ENCODE peak calls at places on chromosomes 4 and X, in eight cellular contexts. P, M, V, Y, H, K, O and Z are unnamed samples.

GRCh38 chr4:177228599-177228998 is 81.1 kb upstream of the NEIL3 start:
- DNase-seq in H (no peak), P (no peak), K (no peak), V (no peak), O (no peak), M (no peak), Y (no peak), Z (no peak)

GRCh38 chr4:137226900-137227299 is 305.4 kb downstream of the PCDH18 start:
- DNase-seq in H (peak), Y (no peak), K (no peak), M (no peak), O (no peak), P (peak), V (no peak), Z (no peak)

GRCh38 chr4:7960017-7960789 is 20.5 kb upstream of the AFAP1 start:
- DNase-seq in H (no peak), P (no peak), K (peak), V (no peak), O (no peak), M (no peak), Y (no peak), Z (no peak)

GRCh38 chr4:182207806-182208483 is 35.3 kb upstream of the TENM3 start:
- DNase-seq in Y (no peak), V (no peak), H (no peak), M (no peak), P (peak), K (no peak), O (no peak), Z (no peak)

GRCh38 chrX:65406532-65406931 is 128.1 kb downstream of the LAS1L start:
- DNase-seq in O (no peak), H (peak), P (no peak), K (no peak), Y (no peak), V (peak), M (no peak), Z (no peak)

GRCh38 chr4:170386511-170386910 is 296.8 kb upstream of the AADAT start:
- DNase-seq in M (no peak), O (no peak), P (no peak), K (no peak), H (no peak), V (no peak), Y (no peak), Z (no peak)

GRCh38 chr4:102036619-102037376 is 246.3 kb downstream of the BANK1 start:
- DNase-seq in H (peak), Y (no peak), M (no peak), V (no peak), K (no peak), P (peak), O (no peak), Z (no peak)

GRCh38 chrX:136896121-136896914 is 15.8 kb upstream of the RBMX start:
- DNase-seq in V (no peak), M (no peak), Y (no peak), P (peak), O (no peak), H (no peak), K (no peak), Z (no peak)

GRCh38 chrX:71315917-71316316 is 14.4 kb downstream of the ITGB1BP2 start:
- DNase-seq in O (no peak), H (no peak), P (peak), K (no peak), V (no peak), M (no peak), Y (no peak), Z (no peak)

GRCh38 chrX:149493567-149494562 is 11.2 kb downstream of the IDS start:
- DNase-seq in V (no peak), K (no peak), O (no peak), P (no peak), H (no peak), Y (peak), M (no peak), Z (no peak)

GRCh38 chr4:173436149-173436579 is 37.2 kb upstream of the SCRG1 start:
- DNase-seq in P (peak), V (no peak), H (peak), M (no peak), O (no peak), Y (no peak), K (no peak), Z (no peak)

DNA sequence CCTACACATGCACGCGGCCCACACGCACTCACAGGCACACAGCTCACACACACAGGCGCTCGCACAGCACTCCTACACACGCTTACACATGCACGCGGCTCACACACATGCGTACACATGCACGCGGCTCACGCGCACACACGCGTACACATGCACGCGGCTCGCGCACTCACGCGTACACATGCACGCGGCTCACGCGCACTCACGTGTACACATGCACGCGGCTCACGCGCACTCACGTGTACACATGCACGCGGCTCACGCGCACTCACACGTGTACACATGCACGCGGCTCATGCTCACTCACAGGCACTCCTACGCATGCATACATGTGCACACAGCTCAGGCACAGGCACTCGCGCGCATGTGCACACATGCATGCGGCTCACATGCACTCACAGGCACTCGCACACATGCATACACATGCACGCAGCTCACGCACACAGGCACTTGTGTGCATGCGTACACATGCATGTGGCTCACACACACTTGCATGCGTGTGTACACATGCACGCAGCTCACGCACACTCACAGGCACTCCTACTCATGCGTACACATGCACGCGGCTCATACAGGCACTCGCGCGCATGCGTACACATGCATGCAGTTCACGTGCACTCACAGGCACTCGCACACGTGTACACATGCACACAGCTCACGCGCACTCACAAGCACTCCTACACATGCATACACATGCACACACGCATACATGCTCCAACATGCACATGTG is 44.9 kb downstream of the GAK start:
- DNase-seq in K (no peak), Y (no peak), P (no peak), O (no peak), V (no peak), M (no peak), H (no peak), Z (no peak)
- H3K4me3 ChIP-seq in K (no peak), Y (no peak), P (no peak), O (no peak), V (no peak), M (no peak), H (no peak), Z (no peak)

GRCh38 chr4:76974150-76974549 is 24.6 kb downstream of the SEPTIN11 start:
- DNase-seq in Y (no peak), V (no peak), P (no peak), O (no peak), M (no peak), K (no peak), H (no peak), Z (no peak)

GRCh38 chr4:76966024-76966579 is 16.6 kb downstream of the SEPTIN11 start:
- DNase-seq in V (no peak), P (no peak), K (no peak), Y (no peak), M (no peak), H (peak), O (no peak), Z (no peak)

GRCh38 chr4:76968937-76969336 is 19.4 kb downstream of the SEPTIN11 start:
- DNase-seq in M (no peak), K (no peak), Y (no peak), H (no peak), P (no peak), V (no peak), O (no peak), Z (no peak)

GRCh38 chr4:76969493-76969892 is 19.9 kb downstream of the SEPTIN11 start:
- DNase-seq in H (no peak), P (no peak), V (no peak), K (no peak), Y (no peak), M (no peak), O (no peak), Z (no peak)

DNA sequence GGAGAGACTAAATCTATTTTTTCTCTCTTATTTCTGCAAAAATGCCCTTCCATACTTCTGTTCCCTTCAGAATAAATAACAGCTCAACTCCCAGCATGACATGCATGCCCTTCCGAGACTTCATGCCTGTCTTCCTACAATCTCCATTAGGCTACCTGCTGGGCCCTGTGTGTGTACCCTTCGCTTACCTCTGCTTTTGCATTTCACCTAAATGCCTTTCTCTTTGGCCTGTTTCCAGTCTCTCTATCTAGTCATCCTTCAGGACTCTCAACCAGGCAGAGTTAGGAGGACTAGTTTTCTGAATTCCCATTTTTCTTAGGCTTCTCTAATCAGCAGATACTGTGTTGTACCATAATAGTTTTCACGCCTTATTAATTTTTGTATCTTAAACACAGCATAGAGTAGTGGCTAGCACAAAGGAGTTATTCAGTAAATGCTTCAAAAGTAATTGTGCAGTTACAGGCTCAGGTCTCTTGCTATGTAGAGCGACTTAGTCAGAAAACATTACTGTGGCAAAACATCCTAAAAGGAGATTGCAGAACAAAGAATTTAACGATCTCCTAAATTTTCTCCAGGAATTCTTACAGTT is 20.5 kb downstream of the SEPTIN11 start:
- DNase-seq in M (no peak), K (no peak), Y (peak), H (no peak), V (no peak), O (no peak), P (no peak), Z (no peak)
- TF ChIP-seq CTCF in M (no peak), K (no peak), Y (no peak), H (no peak), V (no peak), O (no peak), P (no peak), Z (no peak)

DNA sequence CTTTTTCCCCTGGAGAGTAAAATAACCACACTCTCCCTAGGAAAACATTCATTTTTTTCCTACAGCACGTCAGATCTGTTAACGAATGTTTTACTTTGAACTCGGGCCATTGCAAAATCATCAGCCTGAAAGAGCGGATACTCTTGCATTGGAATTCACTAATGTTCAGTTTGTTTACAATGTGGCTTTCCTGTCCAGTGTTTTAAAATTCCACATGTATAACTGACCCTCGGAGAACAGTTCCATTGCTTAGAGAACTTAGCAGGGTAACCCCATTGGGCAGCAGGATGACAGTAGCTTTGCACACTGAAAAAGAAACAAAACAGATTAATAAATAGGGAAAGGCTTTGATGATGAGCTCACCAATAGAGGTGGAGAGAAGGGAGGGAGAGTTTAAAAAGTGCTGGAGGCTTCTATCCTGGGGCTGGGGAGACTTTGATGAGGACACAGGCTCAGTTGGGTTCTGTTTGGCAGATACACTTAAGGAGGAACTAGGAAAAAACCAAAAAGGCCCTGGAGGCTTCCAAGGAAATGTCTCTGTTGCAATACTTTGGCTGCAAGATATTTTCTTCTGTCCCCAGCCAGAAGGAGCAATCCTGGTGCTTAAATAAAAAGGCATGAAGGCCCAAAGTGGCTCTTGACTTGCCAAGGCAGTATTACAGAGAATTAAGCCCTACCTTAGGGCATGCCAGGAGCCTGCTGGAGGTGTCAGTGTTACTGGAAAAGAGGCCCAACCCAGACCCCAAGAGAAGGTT is 143.1 kb downstream of the ARSF start:
- DNase-seq in P (peak), H (no peak), V (no peak), K (peak), O (no peak), M (peak), Y (no peak), Z (peak)
- H3K4me3 ChIP-seq in P (no peak), H (no peak), V (no peak), K (no peak), O (no peak), M (no peak), Y (no peak), Z (no peak)

GRCh38 chr4:72340803-72341431 is 228.1 kb downstream of the ADAMTS3 start:
- DNase-seq in M (no peak), V (no peak), Y (no peak), P (no peak), O (no peak), H (no peak), K (no peak), Z (no peak)
- TF ChIP-seq CTCF in M (no peak), V (no peak), Y (peak), P (no peak), O (no peak), H (no peak), K (no peak), Z (no peak)

DNA sequence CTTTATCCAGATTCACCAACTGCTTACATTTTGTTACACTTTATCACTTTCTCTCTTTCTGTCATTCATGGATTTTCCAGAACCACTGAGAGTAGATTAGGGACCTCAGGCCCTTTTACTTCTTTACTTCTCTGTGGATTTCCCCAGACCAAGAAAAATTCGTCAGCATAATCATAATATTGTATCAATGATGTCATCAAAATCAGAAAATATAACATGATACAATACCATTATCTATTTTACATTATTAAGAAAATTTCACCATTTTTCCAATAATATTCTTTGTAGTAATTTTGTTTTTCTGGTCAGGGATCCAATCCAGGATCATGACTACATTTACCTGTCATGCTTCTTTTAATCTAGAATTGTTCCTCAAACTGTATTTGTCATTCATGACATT is 494.2 kb downstream of the IQCM start:
- DNase-seq in M (no peak), V (no peak), Y (no peak), K (no peak), P (no peak), H (no peak), O (no peak), Z (no peak)
- H3K4me3 ChIP-seq in M (no peak), V (no peak), Y (peak), K (no peak), P (no peak), H (no peak), O (no peak), Z (no peak)

GRCh38 chr4:2047781-2048581 is 11.1 kb upstream of the NAT8L start:
- DNase-seq in O (no peak), K (no peak), M (no peak), H (no peak), P (no peak), Y (peak), V (peak), Z (no peak)

GRCh38 chr4:2051086-2051485 is 8.0 kb upstream of the NAT8L start:
- DNase-seq in O (no peak), V (peak), M (no peak), H (no peak), P (no peak), K (no peak), Y (peak), Z (no peak)

GRCh38 chr4:2048831-2049230 is 10.3 kb upstream of the NAT8L start:
- DNase-seq in M (no peak), V (no peak), O (no peak), Y (no peak), P (no peak), K (no peak), H (no peak), Z (no peak)

GRCh38 chr4:2049381-2049780 is 9.7 kb upstream of the NAT8L start:
- DNase-seq in M (no peak), H (no peak), K (no peak), Y (no peak), V (peak), P (no peak), O (no peak), Z (no peak)

DNA sequence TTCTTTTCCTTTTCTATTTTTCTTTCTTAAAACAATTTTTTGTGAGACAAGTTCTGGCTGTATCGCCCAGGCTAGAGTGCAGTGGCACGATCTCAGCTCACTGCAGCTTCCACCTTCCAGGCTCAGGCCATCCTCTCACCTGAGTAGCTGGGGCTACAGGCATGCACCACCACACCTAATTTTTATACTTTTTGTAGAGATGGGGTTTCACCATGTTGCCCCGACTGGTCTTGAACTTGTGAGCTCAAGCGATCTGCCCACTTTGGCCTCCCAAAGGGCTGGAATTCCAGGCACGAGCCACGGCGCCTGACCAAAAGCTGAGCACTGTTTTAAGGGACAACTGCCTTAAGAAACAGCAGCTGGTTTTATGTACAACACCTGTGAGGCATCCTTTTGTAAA is 9.3 kb upstream of the NAT8L start:
- DNase-seq in V (no peak), H (no peak), M (no peak), P (no peak), Y (peak), O (no peak), K (no peak), Z (peak)
- TF ChIP-seq CTCF in V (no peak), H (no peak), M (no peak), P (no peak), Y (no peak), O (no peak), K (no peak), Z (no peak)

GRCh38 chrX:104135677-104136076 is 21.1 kb downstream of the SLC25A53 start:
- DNase-seq in V (no peak), Y (no peak), O (no peak), M (no peak), H (no peak), P (no peak), K (no peak), Z (no peak)
- H3K4me3 ChIP-seq in V (no peak), Y (no peak), O (no peak), M (no peak), H (no peak), P (no peak), K (no peak), Z (no peak)

GRCh38 chr4:14596437-14596836 is 405.8 kb upstream of the CPEB2 start:
- DNase-seq in K (no peak), P (no peak), O (no peak), H (no peak), V (no peak), M (no peak), Y (no peak), Z (no peak)

GRCh38 chr4:14592950-14593349 is 409.3 kb upstream of the CPEB2 start:
- DNase-seq in V (no peak), K (no peak), M (no peak), Y (no peak), O (no peak), H (no peak), P (no peak), Z (no peak)

DNA sequence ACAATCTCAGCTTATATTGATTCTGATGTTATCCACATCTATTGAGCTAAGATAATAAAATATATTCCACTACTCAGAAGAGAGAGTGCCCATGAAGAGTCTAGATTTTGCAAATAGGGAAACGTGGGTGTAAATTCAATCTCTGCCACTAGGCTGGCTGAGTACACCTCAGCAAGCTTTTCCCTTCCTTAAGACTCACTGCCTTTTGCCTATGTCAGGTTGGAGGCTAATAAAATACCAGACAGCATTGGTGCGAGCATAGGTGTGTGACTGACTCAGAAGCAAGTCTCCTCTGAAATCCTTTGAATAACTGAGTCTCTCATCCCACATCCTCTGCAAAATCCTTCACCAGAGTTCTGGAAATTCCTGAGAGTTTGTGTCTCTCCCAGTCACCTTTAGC is 405.4 kb upstream of the CPEB2 start:
- DNase-seq in O (no peak), Y (peak), V (no peak), K (no peak), M (no peak), H (no peak), P (no peak), Z (no peak)
- TF ChIP-seq CTCF in O (no peak), Y (peak), V (no peak), K (no peak), M (no peak), H (peak), P (no peak), Z (no peak)

DNA sequence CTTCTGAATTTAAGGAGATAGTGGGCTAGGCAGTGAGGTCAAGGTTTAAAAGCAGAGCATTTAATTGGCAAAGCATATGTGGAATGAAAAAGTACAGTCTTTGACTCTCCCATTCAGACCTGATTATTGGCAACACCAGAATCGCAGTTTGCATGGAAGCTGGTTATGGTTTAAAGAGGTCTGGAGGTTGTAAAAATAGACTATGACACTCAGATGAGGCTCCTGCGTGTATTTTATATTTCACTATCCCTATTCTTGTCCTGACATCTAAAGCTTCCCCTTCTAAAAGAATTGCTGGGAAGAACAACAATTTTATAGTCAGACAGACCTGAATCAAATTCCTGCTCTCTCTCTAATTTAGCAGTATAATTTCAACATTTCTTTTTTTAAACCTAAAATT is 302.9 kb downstream of the PCDH7 start:
- DNase-seq in V (no peak), H (no peak), O (no peak), P (no peak), M (no peak), K (no peak), Y (no peak), Z (no peak)
- H3K4me3 ChIP-seq in V (peak), H (no peak), O (no peak), P (no peak), M (no peak), K (no peak), Y (no peak), Z (no peak)